ENCODE peak calls at places on chromosomes 12 and 14, in four cellular contexts. U, E, Y and C are unnamed samples.
A peak's percentile ranks its signal among the peaks of the same experiment; 100 is the strongest.

GRCh38 chr14:54700717-54701116 is 133.8 kb downstream of the SAMD4A start:
- DNase-seq in Y (no peak), E (no peak), U (no peak), C (no peak)

GRCh38 chr12:120483621-120484020 is 12.3 kb upstream of the DYNLL1 start:
- DNase-seq in Y (no peak), U (no peak), E (no peak), C (no peak)

GRCh38 chr12:112163471-112164325 is 38.3 kb downstream of the TRAFD1 start:
- DNase-seq in E (no peak), Y (no peak), U (no peak), C (peak; percentile 87)

GRCh38 chr12:16473610-16474326 is 126.3 kb downstream of the MGST1 start:
- DNase-seq in U (no peak), Y (no peak), E (no peak), C (no peak)

GRCh38 chr12:117028254-117028653 is 71.0 kb downstream of the TESC start:
- DNase-seq in U (no peak), Y (no peak), E (no peak), C (peak; percentile 83)

GRCh38 chr12:91419809-91420208 is 237.2 kb upstream of the DCN start:
- DNase-seq in Y (no peak), E (no peak), U (no peak), C (no peak)

GRCh38 chr12:117408161-117408791 is 46.9 kb upstream of the NOS1 start:
- DNase-seq in E (no peak), Y (no peak), U (no peak), C (no peak)

GRCh38 chr14:105940534-105941225 is 414.3 kb downstream of the TMEM121 start:
- DNase-seq in E (no peak), U (no peak), Y (no peak), C (no peak)

GRCh38 chr14:78697341-78697740 is 527.2 kb downstream of the NRXN3 start:
- DNase-seq in E (no peak), U (no peak), Y (no peak), C (no peak)

GRCh38 chr14:91755560-91755959 is 23.7 kb upstream of the CATSPERB start:
- DNase-seq in Y (no peak), U (no peak), E (no peak), C (no peak)

GRCh38 chr14:103340480-103341212 is 6.6 kb downstream of the EIF5 start:
- DNase-seq in U (no peak), E (no peak), Y (no peak), C (no peak)

GRCh38 chr14:68274722-68275121 is 455.1 kb downstream of the RAD51B start:
- DNase-seq in U (no peak), Y (no peak), E (no peak), C (no peak)

GRCh38 chr12:82329508-82329907 is 28.7 kb downstream of the CCDC59 start:
- DNase-seq in Y (no peak), E (no peak), U (no peak), C (no peak)

GRCh38 chr12:130879781-130880389 is 8.0 kb downstream of the RAN start:
- DNase-seq in Y (no peak), E (no peak), U (no peak), C (no peak)

GRCh38 chr14:59349154-59349772 is 115.9 kb downstream of the GPR135 start:
- DNase-seq in U (no peak), E (no peak), Y (no peak), C (no peak)

GRCh38 chr12:14845350-14845750 is 2.0 kb upstream of the ART4 start:
- DNase-seq in E (peak; percentile 48), Y (no peak), U (peak; percentile 44), C (no peak)

GRCh38 chr14:73613046-73613383 is 698 bp downstream of the ACOT6 start:
- DNase-seq in Y (no peak), E (no peak), U (no peak), C (no peak)

GRCh38 chr12:117212563-117213190 is 22.4 kb upstream of the FBXO21 start:
- DNase-seq in E (peak; percentile 70), Y (no peak), U (peak; percentile 66), C (no peak)

GRCh38 chr14:51304428-51304827 is 64.4 kb downstream of the TMX1 start:
- DNase-seq in E (no peak), Y (no peak), U (no peak), C (no peak)

GRCh38 chr14:92586001-92586947 is 72.7 kb downstream of the RIN3 start:
- DNase-seq in E (peak; percentile 60), U (no peak), Y (no peak), C (no peak)

GRCh38 chr14:65360144-65360784 is 52.3 kb upstream of the FUT8 start:
- DNase-seq in U (no peak), Y (no peak), E (no peak), C (no peak)

GRCh38 chr12:44286336-44286735 is 450.5 kb downstream of the TMEM117 start:
- DNase-seq in U (no peak), Y (no peak), E (no peak), C (no peak)

GRCh38 chr12:120830052-120830940 is 73.9 kb downstream of the SPPL3 start:
- DNase-seq in U (no peak), E (no peak), Y (no peak), C (no peak)

GRCh38 chr14:103068351-103069073 is 11.2 kb upstream of the CDC42BPB start:
- DNase-seq in U (no peak), Y (no peak), E (no peak), C (no peak)

GRCh38 chr14:54652188-54652889 is 85.4 kb downstream of the SAMD4A start:
- DNase-seq in U (no peak), E (peak; percentile 89), Y (peak; percentile 2), C (no peak)

GRCh38 chr14:105391541-105391940 is 6.8 kb upstream of the TEX22 start:
- DNase-seq in E (no peak), Y (no peak), U (no peak), C (peak; percentile 81)

GRCh38 chr12:95102916-95103671 is 29.7 kb upstream of the NR2C1 start:
- DNase-seq in E (no peak), Y (no peak), U (no peak), C (no peak)

GRCh38 chr12:94954029-94954685 is 49.3 kb downstream of the NDUFA12 start:
- DNase-seq in E (no peak), Y (no peak), U (no peak), C (no peak)

GRCh38 chr12:8860165-8860961 is 37.9 kb downstream of the A2ML1 start:
- DNase-seq in E (peak; percentile 22), U (no peak), Y (no peak), C (no peak)

GRCh38 chr14:50222061-50222613 is 9.2 kb downstream of the SOS2 start:
- DNase-seq in Y (no peak), E (no peak), U (no peak), C (no peak)

GRCh38 chr12:24378548-24379011 is 429.1 kb upstream of the SOX5 start:
- DNase-seq in E (no peak), U (no peak), Y (no peak), C (no peak)

GRCh38 chr12:14961466-14962155 is at the start of gene ARHGDIB:
- DNase-seq in Y (no peak), U (no peak), E (no peak), C (no peak)

GRCh38 chr12:132393991-132394949 is 64.9 kb upstream of the GALNT9 start:
- DNase-seq in E (no peak), Y (no peak), U (no peak), C (peak; percentile 73)

GRCh38 chr14:103185051-103186027 is 62.1 kb downstream of the TNFAIP2 start:
- DNase-seq in U (no peak), E (no peak), Y (no peak), C (no peak)

GRCh38 chr14:98138666-98139065 is 1133.3 kb downstream of the BCL11B start:
- DNase-seq in Y (no peak), U (no peak), E (no peak), C (no peak)

GRCh38 chr12:57874166-57875108 is 27.9 kb upstream of the CTDSP2 start:
- DNase-seq in Y (no peak), U (no peak), E (no peak), C (no peak)

GRCh38 chr12:56079729-56080555 is at the start of gene ERBB3:
- DNase-seq in E (peak; percentile 76), U (peak; percentile 75), Y (no peak), C (no peak)

GRCh38 chr14:74647061-74647833 is 35.2 kb upstream of the LTBP2 start:
- DNase-seq in Y (no peak), U (no peak), E (no peak), C (no peak)

GRCh38 chr12:131882804-131883520 is 11.5 kb upstream of the ULK1 start:
- DNase-seq in U (no peak), E (no peak), Y (no peak), C (no peak)

GRCh38 chr12:6724409-6724797 is 557 bp downstream of the COPS7A start:
- DNase-seq in U (peak; percentile 23), Y (no peak), E (no peak), C (no peak)
- TF ChIP-seq CTCF in U (no peak), Y (no peak), E (no peak), C (no peak)

GRCh38 chr12:50453872-50454271 is 50.9 kb upstream of the DIP2B start:
- DNase-seq in E (no peak), Y (no peak), U (no peak), C (no peak)
- TF ChIP-seq CTCF in E (no peak), Y (no peak), U (no peak), C (no peak)

DNA sequence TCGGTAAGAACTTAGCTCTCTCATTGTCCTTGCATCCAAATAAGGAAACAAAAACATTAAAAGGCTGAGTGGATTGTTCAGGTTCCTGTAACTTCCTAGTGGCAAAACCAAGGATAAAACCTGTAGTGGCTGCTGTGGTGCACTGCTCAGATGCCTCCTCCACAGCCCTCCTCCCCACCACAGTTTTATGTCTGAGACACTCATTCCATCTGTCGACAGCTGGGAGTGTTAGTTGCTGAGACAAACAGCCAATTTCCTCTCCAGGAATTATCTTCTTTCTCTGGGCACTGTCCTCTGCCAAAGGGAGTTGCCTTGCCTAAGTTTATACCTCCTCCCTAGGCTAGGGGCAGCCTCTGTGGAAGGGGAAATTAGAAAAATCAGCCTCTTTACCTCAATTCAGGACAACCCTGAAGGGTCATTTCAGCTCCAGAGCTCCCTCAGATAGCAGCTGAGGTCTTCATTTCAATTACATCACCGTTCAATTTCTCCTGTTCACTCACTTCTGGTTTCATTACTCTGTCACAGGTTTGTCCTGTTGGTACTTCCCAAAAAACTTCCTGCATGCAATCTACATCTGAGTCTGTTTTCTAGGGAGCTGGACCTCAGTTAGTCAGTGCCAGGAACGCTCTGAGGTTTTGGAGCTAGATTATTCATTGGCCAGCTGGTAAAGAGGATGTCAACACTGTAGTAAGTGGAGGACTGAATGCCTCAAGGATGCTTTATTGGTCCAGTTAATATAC is 74.9 kb upstream of the ATP2B1 start:
- DNase-seq in E (no peak), Y (no peak), U (no peak), C (no peak)
- TF ChIP-seq CTCF in E (no peak), Y (no peak), U (no peak), C (peak; percentile 44)

DNA sequence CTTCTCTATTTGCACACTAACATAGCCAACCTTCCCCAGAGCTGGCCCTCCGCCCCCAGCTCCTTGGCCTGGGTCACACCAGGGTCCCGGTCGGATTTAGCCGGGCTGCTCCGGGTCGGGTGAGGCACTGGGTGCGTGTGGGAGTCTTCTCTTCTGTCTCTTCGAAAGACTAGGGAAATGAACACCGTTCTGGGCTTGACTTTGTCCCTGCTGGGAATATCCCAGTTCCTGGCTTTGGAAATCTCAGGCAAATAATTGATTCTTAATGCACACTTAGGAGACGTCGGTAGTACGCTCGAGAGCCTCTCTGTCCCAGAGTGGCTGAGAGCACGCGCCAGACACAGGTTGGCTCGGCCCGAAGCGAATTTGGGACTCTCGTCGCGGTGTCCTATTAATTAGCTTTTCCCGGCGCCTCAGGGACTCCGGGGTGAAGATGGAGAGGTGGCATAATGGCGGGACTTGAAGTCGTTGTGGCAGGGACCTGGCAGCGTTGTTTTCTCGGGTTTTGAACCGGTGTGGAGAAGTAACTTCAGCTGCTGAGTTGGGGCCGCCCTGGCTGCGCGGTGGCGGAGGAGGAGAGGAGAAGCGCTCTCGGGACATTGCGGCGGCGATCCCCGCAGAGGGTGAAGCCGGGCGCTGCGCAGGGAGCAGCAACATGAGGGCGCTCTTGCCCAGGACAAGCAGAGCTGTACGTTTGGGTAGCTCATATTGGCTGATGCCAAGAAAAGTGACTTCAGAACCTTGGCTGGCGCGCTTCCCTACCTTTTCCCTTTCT is 7.5 kb downstream of the FOXG1 start:
- DNase-seq in Y (no peak), E (no peak), U (peak; percentile 62), C (no peak)
- TF ChIP-seq CTCF in Y (no peak), E (no peak), U (peak; percentile 75), C (peak; percentile 9)